ENCODE peak calls at places on chromosomes 2 and 18, in nine cellular contexts. B is cardiac muscle cell; H is PC-9; A is ascending aorta; Y is aorta; L is naive thymus-derived CD4-positive, alpha-beta T cell; O is endodermal cell; E is stomach; G is OCI-LY7. W is an unnamed sample.

GRCh38 chr2:230327418-230328154 is 593 bp downstream of the SP140L start:
- DNase-seq in H (no peak), G (peak; percentile 57), O (no peak), A (no peak), L (no peak), E (no peak), Y (no peak), B (peak; percentile 9), W (no peak)

GRCh38 chr2:150587547-150588209 is 100.2 kb upstream of the RND3 start:
- DNase-seq in Y (no peak), G (no peak), O (no peak), A (no peak), H (no peak), L (no peak), E (no peak), B (peak; percentile 58), W (no peak)

GRCh38 chr2:156116113-156116512 is 216.4 kb downstream of the NR4A2 start:
- DNase-seq in E (no peak), H (no peak), L (no peak), A (no peak), B (no peak), O (no peak), G (no peak), Y (no peak), W (no peak)

GRCh38 chr18:60471652-60472051 is 99.1 kb upstream of the MC4R start:
- DNase-seq in L (no peak), Y (no peak), E (no peak), H (no peak), B (no peak), O (no peak), A (no peak), G (no peak), W (no peak)

GRCh38 chr2:128523490-128523889 is 204.8 kb upstream of the HS6ST1 start:
- DNase-seq in B (no peak), A (no peak), H (no peak), O (peak; percentile 56), E (no peak), G (no peak), Y (no peak), L (no peak), W (no peak)

GRCh38 chr2:149797030-149797429 is 209.5 kb upstream of the MMADHC start:
- DNase-seq in B (no peak), H (no peak), G (no peak), O (no peak), A (no peak), L (no peak), E (no peak), Y (no peak), W (no peak)

GRCh38 chr2:77552956-77553355 is 30.8 kb upstream of the LRRTM4 start:
- DNase-seq in E (no peak), A (no peak), Y (no peak), B (no peak), O (no peak), L (no peak), H (no peak), G (no peak), W (no peak)

GRCh38 chr2:240319855-240320560 is 115.5 kb upstream of the GPC1 start:
- DNase-seq in L (no peak), E (no peak), O (peak; percentile 79), B (peak; percentile 91), G (no peak), H (peak; percentile 50), A (no peak), Y (peak; percentile 64), W (no peak)

GRCh38 chr2:200405599-200406298 is 99.3 kb downstream of the SPATS2L start:
- DNase-seq in H (peak; percentile 57), O (no peak), G (no peak), L (no peak), Y (no peak), B (peak; percentile 86), A (no peak), E (no peak), W (no peak)

GRCh38 chr2:32012872-32013271 is 2.1 kb upstream of the MEMO1 start:
- DNase-seq in G (no peak), O (no peak), H (no peak), E (no peak), B (no peak), L (no peak), Y (no peak), A (no peak), W (no peak)

DNA sequence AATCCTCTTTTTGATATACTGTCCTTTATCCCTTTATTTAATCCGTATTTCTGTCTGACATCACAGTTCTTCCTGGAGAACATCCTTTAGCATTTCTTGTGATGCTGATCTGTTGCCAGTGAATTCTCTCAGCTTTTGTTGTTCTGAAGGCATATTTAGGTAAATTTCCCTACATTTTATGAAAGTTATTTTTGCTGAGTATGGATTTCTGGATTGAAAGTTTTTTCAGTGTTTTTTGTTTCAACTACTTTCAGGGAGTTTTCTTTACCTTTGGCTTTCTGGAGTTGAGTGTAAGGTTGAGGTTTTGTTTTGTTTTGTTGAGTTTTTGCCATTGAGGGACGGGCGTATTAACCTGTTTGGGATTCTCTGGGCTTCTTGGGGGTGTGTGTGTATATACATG is 22.5 kb downstream of the SNTG2 start:
- DNase-seq in G (no peak), Y (no peak), A (no peak), H (no peak), O (no peak), L (no peak), B (no peak), E (no peak), W (no peak)
- H3K27ac ChIP-seq in G (no peak overlapping the region), Y (no peak overlapping the region), A (no peak overlapping the region), H (no peak overlapping the region), O (no peak overlapping the region), L (no peak overlapping the region), B (no peak overlapping the region), E (no peak overlapping the region), W (no peak overlapping the region)

GRCh38 chr18:36169938-36170337 is 17.4 kb upstream of the MOCOS start:
- DNase-seq in H (no peak), O (no peak), G (no peak), A (no peak), E (no peak), B (no peak), Y (no peak), L (no peak), W (no peak)

GRCh38 chr18:36162981-36163380 is 24.3 kb upstream of the MOCOS start:
- DNase-seq in L (no peak), G (no peak), A (no peak), E (no peak), Y (no peak), B (no peak), H (no peak), O (no peak), W (no peak)

GRCh38 chr18:36167692-36168218 is 19.5 kb upstream of the MOCOS start:
- DNase-seq in E (no peak), L (no peak), B (no peak), H (no peak), O (no peak), A (no peak), G (no peak), Y (no peak), W (no peak)
- H3K36me3 ChIP-seq in E (peaks cover 50% of the 10 kb centered on the region), L (peaks cover 8% of the 10 kb centered on the region), B (peaks cover 27% of the 10 kb centered on the region), H (peaks cover 24% of the 10 kb centered on the region), O (peaks cover 83% of the 10 kb centered on the region), A (peaks cover 61% of the 10 kb centered on the region), G (peaks cover 77% of the 10 kb centered on the region), Y (peaks cover 3% of the 10 kb centered on the region), W (peaks cover 25% of the 10 kb centered on the region)

GRCh38 chr2:217876253-217876570 is 126.6 kb downstream of the TNS1 start:
- DNase-seq in H (no peak), G (no peak), B (no peak), E (no peak), O (no peak), L (no peak), Y (peak; percentile 42), A (no peak), W (no peak)
- H3K27ac ChIP-seq in H (no peak overlapping the region), G (no peak overlapping the region), B (no peak overlapping the region), E (peak overlapping the region; percentile 39), O (no peak overlapping the region), L (no peak overlapping the region), Y (peak overlapping the region; percentile 20), A (peak overlapping the region; percentile 56), W (no peak overlapping the region)

GRCh38 chr18:74153377-74153776 is 5.1 kb downstream of the TIMM21 start:
- DNase-seq in L (no peak), A (no peak), H (no peak), G (no peak), O (no peak), Y (no peak), E (no peak), B (no peak), W (no peak)

GRCh38 chr18:74153793-74154192 is 5.5 kb downstream of the TIMM21 start:
- DNase-seq in B (no peak), G (no peak), H (no peak), O (no peak), A (no peak), E (no peak), Y (no peak), L (no peak), W (no peak)

GRCh38 chr18:74155276-74155675 is 7.0 kb downstream of the TIMM21 start:
- DNase-seq in G (no peak), Y (no peak), O (no peak), H (no peak), L (no peak), A (no peak), B (no peak), E (no peak), W (no peak)

GRCh38 chr18:74152270-74152669 is 3.9 kb downstream of the TIMM21 start:
- DNase-seq in E (no peak), L (no peak), O (no peak), G (no peak), A (no peak), Y (no peak), B (no peak), H (no peak), W (no peak)

DNA sequence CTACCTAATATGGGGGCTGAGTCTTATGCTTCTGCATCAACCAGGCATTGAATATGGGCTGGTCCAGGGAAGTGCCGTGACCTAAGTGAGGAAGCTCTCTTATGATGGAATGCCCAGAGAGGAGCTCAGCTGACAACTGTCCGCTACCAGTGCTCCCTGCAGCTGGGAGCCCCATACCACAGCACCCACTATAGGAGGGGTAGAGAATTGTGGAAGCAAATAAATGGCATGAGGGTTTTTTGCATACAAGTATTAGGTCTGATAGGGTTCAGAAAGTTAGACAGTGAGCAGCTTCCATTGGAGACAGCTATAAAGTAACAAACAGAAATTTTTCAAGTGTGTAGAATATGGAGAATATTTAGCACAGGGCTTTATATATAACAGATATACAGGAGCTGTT is 4.6 kb downstream of the TIMM21 start:
- DNase-seq in Y (no peak), L (no peak), H (no peak), B (no peak), E (no peak), A (no peak), O (no peak), G (no peak), W (no peak)
- H3K36me3 ChIP-seq in Y (no peaks in the 10 kb centered on the region), L (peaks cover 9% of the 10 kb centered on the region), H (peaks cover 24% of the 10 kb centered on the region), B (peaks cover 23% of the 10 kb centered on the region), E (peaks cover 16% of the 10 kb centered on the region), A (peaks cover 20% of the 10 kb centered on the region), O (peaks cover 32% of the 10 kb centered on the region), G (peaks cover 46% of the 10 kb centered on the region), W (peaks cover 4% of the 10 kb centered on the region)

DNA sequence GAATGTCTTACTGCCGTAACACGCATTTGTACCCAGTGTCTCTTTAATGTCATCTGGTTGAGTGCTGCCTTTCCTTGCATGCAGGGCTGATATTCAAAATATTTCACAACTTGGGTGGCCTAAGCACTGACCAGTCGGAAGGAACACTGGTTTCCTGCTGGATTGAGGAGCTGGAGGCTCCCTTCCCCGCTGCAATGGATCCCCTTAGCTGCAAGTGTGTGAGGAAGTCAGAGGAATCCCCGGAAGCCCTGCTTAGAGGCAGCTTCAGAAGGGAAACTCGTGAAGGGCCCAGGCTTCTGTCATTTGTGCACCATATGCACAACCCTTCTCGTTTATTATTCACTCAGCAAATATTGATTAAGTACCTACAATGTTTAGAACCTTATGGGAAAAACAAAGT is 33.2 kb upstream of the SP3 start:
- DNase-seq in H (no peak), B (no peak), Y (peak; percentile 60), E (no peak), G (no peak), O (no peak), L (no peak), A (no peak), W (no peak)
- H3K27ac ChIP-seq in H (no peak overlapping the region), B (no peak overlapping the region), Y (peak overlapping the region; percentile 8), E (peak overlapping the region; percentile 32), G (no peak overlapping the region), O (no peak overlapping the region), L (no peak overlapping the region), A (peak overlapping the region; percentile 81), W (no peak overlapping the region)